ENCODE peak calls at places on chromosomes 12 and 14, in four cellular contexts. K is suprapubic skin, D is prostate gland, R is GM12892. Q is an unnamed sample.

GRCh38 chr14:106372870-106373657 is 846.7 kb downstream of the TMEM121 start:
- DNase-seq in K (no peak), D (peak; percentile 12), R (peak; percentile 61), Q (peak; percentile 18)

GRCh38 chr12:50103767-50104321 is at the start of gene GPD1:
- DNase-seq in K (no peak), D (peak; percentile 77), R (no peak), Q (no peak)

GRCh38 chr14:29320261-29320660 is 553.7 kb downstream of the FOXG1 start:
- DNase-seq in K (no peak), D (no peak), R (no peak), Q (no peak)

GRCh38 chr12:13282861-13283260 is 86.3 kb downstream of the EMP1 start:
- DNase-seq in K (no peak), D (no peak), R (no peak), Q (no peak)

GRCh38 chr14:35818346-35819115 is 7.6 kb upstream of the BRMS1L start:
- DNase-seq in K (no peak), D (peak; percentile 21), R (no peak), Q (no peak)

GRCh38 chr12:71166280-71166679 is 8.5 kb upstream of the TSPAN8 start:
- DNase-seq in K (no peak), D (no peak), R (no peak), Q (no peak)

GRCh38 chr12:52657305-52657902 is 5.4 kb upstream of the KRT2 start:
- DNase-seq in K (no peak), D (no peak), R (no peak), Q (no peak)

GRCh38 chr12:6752181-6752930 is 585 bp downstream of the MLF2 start:
- DNase-seq in K (peak; percentile 83), D (peak; percentile 27), R (no peak), Q (peak; percentile 44)

GRCh38 chr12:4074129-4074528 is 199.4 kb upstream of the CCND2 start:
- DNase-seq in K (no peak), D (no peak), R (no peak), Q (no peak)

GRCh38 chr12:67617619-67618018 is 30.9 kb upstream of the DYRK2 start:
- DNase-seq in K (no peak), D (no peak), R (no peak), Q (no peak)

GRCh38 chr12:51752490-51752889 is 96.0 kb downstream of the FIGNL2 start:
- DNase-seq in K (no peak), D (no peak), R (no peak), Q (peak; percentile 29)

GRCh38 chr12:30847259-30847658 is 79.3 kb upstream of the TSPAN11 start:
- DNase-seq in K (no peak), D (peak; percentile 23), R (no peak), Q (no peak)

GRCh38 chr14:32711103-32711680 is 227.5 kb upstream of the NPAS3 start:
- DNase-seq in K (no peak), D (peak; percentile 27), R (no peak), Q (no peak)

GRCh38 chr12:54622463-54623183 is 12.1 kb downstream of the LACRT start:
- DNase-seq in K (no peak), D (no peak), R (no peak), Q (no peak)

GRCh38 chr12:66279127-66279712 is 23.1 kb upstream of the HELB start:
- DNase-seq in K (no peak), D (no peak), R (no peak), Q (no peak)

GRCh38 chr14:39360316-39360715 is 71.9 kb downstream of the FBXO33 start:
- DNase-seq in K (no peak), D (no peak), R (no peak), Q (no peak)

GRCh38 chr12:92614502-92614901 is 88.3 kb upstream of the PLEKHG7 start:
- DNase-seq in K (no peak), D (no peak), R (no peak), Q (no peak)

GRCh38 chr12:8953773-8954402 is 4.4 kb upstream of the M6PR start:
- DNase-seq in K (no peak), D (no peak), R (no peak), Q (no peak)

GRCh38 chr12:57993030-57993429 is 51.7 kb downstream of the ATP23 start:
- DNase-seq in K (no peak), D (no peak), R (no peak), Q (no peak)

GRCh38 chr14:49888293-49888692 is 4.6 kb upstream of the ARF6 start:
- DNase-seq in K (no peak), D (no peak), R (no peak), Q (no peak)

GRCh38 chr14:68774771-68775613 is 17.9 kb downstream of the ZFP36L1 start:
- DNase-seq in K (peak; percentile 55), D (no peak), R (no peak), Q (peak; percentile 84)

GRCh38 chr12:77065361-77066204 is at the start of gene E2F7:
- DNase-seq in K (peak; percentile 87), D (peak; percentile 88), R (peak; percentile 88), Q (peak; percentile 96)
- TF ChIP-seq POLR2A in K (no peak), D (peak; percentile 23), R (peak; percentile 91), Q (no peak)

GRCh38 chr12:113401066-113402000 is 2.4 kb downstream of the SDS start:
- DNase-seq in K (no peak), D (no peak), R (no peak), Q (no peak)
- TF ChIP-seq POLR2A in K (no peak), D (no peak), R (no peak), Q (no peak)

DNA sequence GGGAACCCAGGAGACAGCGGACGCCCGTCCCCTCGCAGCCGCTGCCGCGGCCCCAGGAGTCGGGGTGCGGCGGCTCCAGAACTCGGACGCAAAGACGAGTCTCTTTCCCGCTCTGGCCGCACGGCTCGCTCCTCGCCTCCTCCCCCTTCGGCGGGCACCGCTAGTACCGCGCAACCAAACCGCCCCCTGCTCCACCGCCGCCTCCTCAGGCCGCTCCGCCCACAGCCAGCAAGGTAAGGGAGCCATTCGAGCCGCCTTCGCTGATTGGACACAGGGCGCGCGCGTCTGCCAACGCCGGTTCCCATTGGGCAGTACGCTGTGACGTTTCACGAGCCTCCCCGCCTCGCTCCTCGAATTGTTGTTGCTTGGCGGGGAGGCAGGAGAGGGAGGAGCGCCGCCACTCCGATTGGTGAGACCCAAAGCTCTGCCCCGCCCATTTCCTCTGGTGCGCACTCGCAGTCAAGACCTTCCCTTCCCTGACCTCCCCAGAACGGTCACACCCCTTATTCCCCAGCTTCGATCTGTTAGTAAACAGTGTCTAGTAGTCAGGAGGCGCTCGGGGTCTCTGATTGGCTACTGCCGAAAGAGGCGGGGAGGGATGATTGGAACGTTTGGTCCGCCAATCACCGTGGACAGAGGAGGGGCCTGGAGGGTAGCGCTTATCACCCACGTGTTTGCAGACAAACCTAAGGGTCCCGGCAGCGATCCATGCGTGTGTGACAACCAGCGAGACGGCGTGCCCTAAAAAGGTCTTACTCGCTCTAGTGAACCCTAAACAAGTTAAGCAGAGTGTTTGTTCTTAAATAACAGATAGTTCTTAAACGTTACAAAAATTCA is at the start of gene RPS6KA5:
- DNase-seq in K (peak; percentile 100), D (peak; percentile 100), R (peak; percentile 79), Q (peak; percentile 100)
- TF ChIP-seq POLR2A in K (peak; percentile 59), D (peak; percentile 96), R (peak; percentile 25), Q (peak; percentile 59)

GRCh38 chr12:44551631-44552030 is 324.5 kb downstream of the NELL2 start:
- DNase-seq in K (no peak), D (no peak), R (no peak), Q (no peak)
- TF ChIP-seq POLR2A in K (no peak), D (no peak), R (no peak), Q (no peak)

GRCh38 chr12:95858451-95859343 is at the start of gene SNRPF:
- DNase-seq in K (peak; percentile 98), D (peak; percentile 97), R (peak; percentile 87), Q (peak; percentile 99)
- TF ChIP-seq POLR2A in K (no peak), D (peak; percentile 37), R (peak; percentile 78), Q (no peak)

GRCh38 chr12:25938581-25938980 is 19.9 kb upstream of the RASSF8 start:
- DNase-seq in K (no peak), D (no peak), R (no peak), Q (no peak)

GRCh38 chr12:25939606-25940005 is 18.9 kb upstream of the RASSF8 start:
- DNase-seq in K (no peak), D (no peak), R (no peak), Q (no peak)

GRCh38 chr12:25940886-25941285 is 17.6 kb upstream of the RASSF8 start:
- DNase-seq in K (no peak), D (no peak), R (no peak), Q (no peak)

GRCh38 chr12:25942709-25943108 is 15.8 kb upstream of the RASSF8 start:
- DNase-seq in K (no peak), D (no peak), R (no peak), Q (no peak)

DNA sequence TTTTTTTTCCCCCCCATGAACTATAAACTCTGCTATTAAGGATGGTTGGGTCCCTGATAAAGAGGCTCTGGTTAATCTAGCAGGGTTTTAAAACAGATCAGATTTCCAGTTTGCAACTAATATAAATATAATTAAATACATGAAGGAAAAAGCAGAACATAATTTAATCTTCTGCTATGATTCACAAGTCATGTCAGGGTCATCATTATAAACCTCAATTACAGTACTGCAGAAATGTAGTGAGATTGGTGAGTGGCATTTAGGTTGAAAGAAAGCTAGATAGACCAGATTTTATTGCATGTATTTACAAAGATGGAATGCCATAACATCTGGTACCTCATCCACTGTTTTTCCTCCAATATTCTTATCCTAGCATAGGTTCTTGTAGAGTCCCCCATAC is 14.5 kb upstream of the RASSF8 start:
- DNase-seq in K (no peak), D (no peak), R (no peak), Q (no peak)
- TF ChIP-seq POLR2A in K (no peak), D (no peak), R (no peak), Q (no peak)

GRCh38 chr14:64212666-64213065 is 81.5 kb downstream of the ESR2 start:
- DNase-seq in K (no peak), D (no peak), R (no peak), Q (no peak)

GRCh38 chr14:64215978-64216377 is 78.2 kb downstream of the ESR2 start:
- DNase-seq in K (no peak), D (no peak), R (no peak), Q (no peak)

GRCh38 chr14:64215274-64215673 is 78.9 kb downstream of the ESR2 start:
- DNase-seq in K (peak; percentile 52), D (no peak), R (no peak), Q (no peak)

GRCh38 chr14:64213079-64213478 is 81.1 kb downstream of the ESR2 start:
- DNase-seq in K (no peak), D (no peak), R (no peak), Q (no peak)

DNA sequence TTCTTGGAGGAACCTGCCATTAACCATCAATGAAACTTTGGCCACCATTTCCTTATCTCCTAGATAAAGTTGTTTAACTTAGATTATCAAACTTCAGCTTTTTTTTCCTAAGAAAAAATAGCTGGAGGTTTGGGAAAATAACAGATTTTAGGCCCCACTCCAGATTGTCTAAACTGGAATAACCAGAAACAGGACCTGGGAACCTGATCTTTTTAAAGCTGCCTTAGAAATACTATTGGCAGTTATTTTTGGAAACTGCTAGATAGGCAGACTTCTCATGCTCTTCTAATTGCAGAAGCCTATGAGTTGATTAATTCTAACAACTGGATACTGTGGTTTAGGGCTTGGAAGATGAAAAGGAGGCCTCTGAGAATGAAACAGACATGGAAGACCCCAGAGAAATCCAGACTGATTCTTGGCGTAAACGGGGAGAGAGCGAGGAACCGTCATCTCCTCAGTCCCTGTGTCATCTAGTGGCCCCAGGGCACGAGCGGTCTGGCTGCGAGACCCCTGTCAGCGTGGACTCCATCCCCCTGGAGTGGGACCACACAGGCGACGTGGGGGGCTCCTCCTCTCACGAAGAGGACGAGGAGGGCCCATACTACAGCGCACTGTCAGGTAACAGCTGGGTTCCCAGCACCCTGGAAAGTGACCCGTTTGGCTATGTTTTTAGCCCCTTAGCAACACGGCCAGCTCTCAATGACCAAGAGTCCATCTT is 80.2 kb downstream of the ESR2 start:
- DNase-seq in K (no peak), D (no peak), R (no peak), Q (no peak)
- TF ChIP-seq POLR2A in K (no peak), D (no peak), R (no peak), Q (no peak)

Q was measured in lower leg skin.